ENCODE peak calls at places on chromosome 14, in eight cellular contexts. L is NCI-H2081, T is T-helper 2 cell, X is activated T-cell treated with anti-CD3 and anti-CD28 coated beads for 1 hour, R is EL, F is A549, P is transverse colon, Q is Right ventricle myocardium inferior. D is an unnamed sample.

GRCh38 chr14:26984318-26985177 is 386.7 kb upstream of the NOVA1 start:
- DNase-seq in L (peak; percentile 75), T (no peak), X (no peak), R (peak; percentile 3), F (peak; percentile 77), P (peak; percentile 64), Q (no peak), D (peak; percentile 16)

GRCh38 chr14:99850705-99851104 is 57.5 kb downstream of the EML1 start:
- DNase-seq in L (no peak), T (no peak), X (no peak), R (no peak), F (no peak), P (no peak), Q (no peak), D (no peak)

GRCh38 chr14:78119440-78119839 is 50.7 kb upstream of the NRXN3 start:
- DNase-seq in L (no peak), T (no peak), X (no peak), R (no peak), F (no peak), P (no peak), Q (no peak), D (no peak)

GRCh38 chr14:37343307-37344094 is 145.8 kb downstream of the MIPOL1 start:
- DNase-seq in L (no peak), T (no peak), X (no peak), R (no peak), F (no peak), P (no peak), Q (no peak), D (no peak)

GRCh38 chr14:81519200-81519998 is 14.3 kb downstream of the SEL1L start:
- DNase-seq in L (no peak), T (no peak), X (no peak), R (no peak), F (no peak), P (no peak), Q (no peak), D (no peak)

GRCh38 chr14:102916347-102917055 is 6.0 kb upstream of the AMN start:
- DNase-seq in L (no peak), T (no peak), X (no peak), R (no peak), F (no peak), P (no peak), Q (no peak), D (no peak)

GRCh38 chr14:66163023-66163422 is 323.1 kb upstream of the CCDC196 start:
- DNase-seq in L (no peak), T (no peak), X (no peak), R (no peak), F (no peak), P (no peak), Q (no peak), D (no peak)

GRCh38 chr14:100285021-100285912 is 21.0 kb downstream of the SLC25A29 start:
- DNase-seq in L (peak; percentile 69), T (peak; percentile 71), X (peak; percentile 72), R (peak; percentile 72), F (peak; percentile 81), P (peak; percentile 77), Q (peak; percentile 88), D (no peak)